ENCODE peak calls at places on chromosomes 1 and 21, in eight cellular contexts. L, Y, M, W, V, Z, E and X are unnamed samples.

GRCh38 chr1:58986996-58987767 is 203.3 kb upstream of the JUN start:
- DNase-seq in L (no peak), Y (no peak), M (no peak), W (no peak), V (no peak), Z (no peak), E (no peak), X (no peak)

GRCh38 chr1:51378871-51379270 is 48.5 kb upstream of the TTC39A start:
- DNase-seq in L (no peak), Y (no peak), M (no peak), W (no peak), V (no peak), Z (no peak), E (no peak), X (no peak)

GRCh38 chr1:3480369-3480719 is 25.9 kb downstream of the ARHGEF16 start:
- DNase-seq in L (no peak), Y (no peak), M (no peak), W (no peak), V (no peak), Z (no peak), E (no peak), X (no peak)

GRCh38 chr1:151606384-151606783 is 5.5 kb upstream of the SNX27 start:
- DNase-seq in L (no peak), Y (peak; percentile 48), M (no peak), W (no peak), V (no peak), Z (no peak), E (peak; percentile 46), X (no peak)

GRCh38 chr1:240499012-240499411 is 112.9 kb downstream of the GREM2 start:
- DNase-seq in L (no peak), Y (peak; percentile 53), M (no peak), W (no peak), V (no peak), Z (no peak), E (no peak), X (no peak)

GRCh38 chr1:203072911-203073310 is 12.9 kb downstream of the MYOG start:
- DNase-seq in L (no peak), Y (no peak), M (no peak), W (no peak), V (no peak), Z (no peak), E (no peak), X (no peak)

GRCh38 chr1:109573785-109574184 is 25.4 kb downstream of the GNAI3 start:
- DNase-seq in L (no peak), Y (no peak), M (no peak), W (no peak), V (no peak), Z (no peak), E (peak; percentile 40), X (no peak)

GRCh38 chr1:240611619-240612490 is at the start of gene GREM2:
- DNase-seq in L (peak; percentile 79), Y (peak; percentile 31), M (peak; percentile 27), W (no peak), V (no peak), Z (peak; percentile 77), E (peak; percentile 43), X (peak; percentile 58)

GRCh38 chr1:1908506-1908791 is 6.6 kb upstream of the CALML6 start:
- DNase-seq in L (peak; percentile 79), Y (no peak), M (no peak), W (no peak), V (no peak), Z (peak; percentile 51), E (no peak), X (no peak)

GRCh38 chr1:86085741-86086411 is 70.7 kb downstream of the COL24A1 start:
- DNase-seq in L (no peak), Y (no peak), M (no peak), W (no peak), V (no peak), Z (no peak), E (no peak), X (no peak)

GRCh38 chr1:248631354-248632041 is 3.4 kb downstream of the OR2T11 start:
- DNase-seq in L (no peak), Y (peak; percentile 11), M (no peak), W (no peak), V (no peak), Z (no peak), E (no peak), X (no peak)

GRCh38 chr1:114522264-114522575 is 11.2 kb upstream of the TRIM33 start:
- DNase-seq in L (no peak), Y (no peak), M (no peak), W (no peak), V (no peak), Z (no peak), E (no peak), X (no peak)

GRCh38 chr1:118564961-118565360 is 379.9 kb upstream of the SPAG17 start:
- DNase-seq in L (no peak), Y (no peak), M (no peak), W (no peak), V (no peak), Z (no peak), E (no peak), X (no peak)

GRCh38 chr1:29513357-29513756 is 277.0 kb downstream of the PTPRU start:
- DNase-seq in L (peak; percentile 70), Y (peak; percentile 57), M (no peak), W (peak; percentile 9), V (peak; percentile 43), Z (no peak), E (peak; percentile 55), X (peak; percentile 51)

GRCh38 chr1:109201123-109201703 is 12.5 kb upstream of the SARS1 start:
- DNase-seq in L (no peak), Y (peak; percentile 49), M (no peak), W (no peak), V (no peak), Z (no peak), E (peak; percentile 44), X (peak; percentile 34)

GRCh38 chr1:27153927-27154358 is 982 bp downstream of the SLC9A1 start:
- DNase-seq in L (no peak), Y (no peak), M (no peak), W (no peak), V (no peak), Z (no peak), E (no peak), X (no peak)

GRCh38 chr1:9606458-9606857 is 17.7 kb downstream of the TMEM201 start:
- DNase-seq in L (no peak), Y (no peak), M (no peak), W (no peak), V (no peak), Z (no peak), E (no peak), X (no peak)

GRCh38 chr1:87151500-87152421 is 176.9 kb upstream of the LMO4 start:
- DNase-seq in L (peak; percentile 85), Y (no peak), M (peak; percentile 76), W (peak; percentile 75), V (peak; percentile 63), Z (peak; percentile 47), E (peak; percentile 73), X (peak; percentile 49)

GRCh38 chr1:206691604-206692003 is 6.9 kb downstream of the MAPKAPK2 start:
- DNase-seq in L (no peak), Y (no peak), M (no peak), W (no peak), V (no peak), Z (no peak), E (no peak), X (peak; percentile 50)

GRCh38 chr1:106568161-106568560 is 488.3 kb upstream of the PRMT6 start:
- DNase-seq in L (no peak), Y (no peak), M (no peak), W (no peak), V (no peak), Z (no peak), E (peak; percentile 41), X (no peak)

GRCh38 chr1:19793360-19794046 is 6.2 kb downstream of the TMCO4 start:
- DNase-seq in L (no peak), Y (no peak), M (no peak), W (no peak), V (no peak), Z (no peak), E (no peak), X (no peak)

DNA sequence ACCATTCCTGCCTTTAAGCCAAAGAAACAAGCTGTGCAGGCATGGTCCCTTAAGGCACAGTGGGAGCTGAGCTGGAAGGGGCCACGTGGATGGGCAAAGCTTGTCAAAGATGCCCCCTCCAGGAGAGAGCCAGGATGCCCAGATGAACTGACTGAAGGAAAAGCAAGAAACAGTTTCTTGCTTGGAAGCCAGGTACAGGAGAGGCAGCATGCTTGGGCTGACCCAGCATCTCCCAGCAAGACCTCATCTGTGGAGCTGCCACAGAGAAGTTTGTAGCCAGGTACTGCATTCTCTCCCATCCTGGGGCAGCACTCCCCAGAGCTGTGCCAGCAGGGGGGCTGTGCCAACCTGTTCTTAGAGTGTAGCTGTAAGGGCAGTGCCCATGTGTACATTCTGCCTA is 1.3 kb upstream of the SLC50A1 start:
- DNase-seq in L (no peak), Y (no peak), M (no peak), W (no peak), V (no peak), Z (no peak), E (no peak), X (no peak)
- H3K4me3 ChIP-seq in L (peak overlapping the region; percentile 61), Y (peak overlapping the region; percentile 60), M (no peak overlapping the region), W (no peak overlapping the region), V (peak overlapping the region; percentile 85), Z (no peak overlapping the region), E (peak overlapping the region; percentile 66), X (peak overlapping the region; percentile 68)

DNA sequence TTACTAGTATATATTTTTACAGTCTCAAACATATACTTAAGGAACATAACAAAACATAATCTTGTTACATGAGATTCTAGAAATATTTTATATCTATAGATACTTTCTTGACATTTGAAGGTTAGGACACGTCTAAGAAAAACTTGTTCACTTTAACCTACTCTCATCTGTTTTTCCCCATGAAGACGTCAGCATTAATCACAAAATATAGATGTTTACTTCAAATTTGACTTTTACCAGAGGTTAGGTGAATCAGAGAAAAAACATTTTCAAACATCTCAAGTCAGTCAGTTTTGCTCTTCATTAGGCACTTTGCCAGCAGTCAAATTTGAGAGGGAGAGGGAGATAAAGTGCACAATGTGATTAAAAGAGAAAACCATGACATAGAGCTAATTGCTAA is 47.7 kb downstream of the BRINP3 start:
- DNase-seq in L (no peak), Y (no peak), M (no peak), W (no peak), V (no peak), Z (no peak), E (no peak), X (no peak)
- TF ChIP-seq EP300 in L (no peak), Y (no peak), M (no peak), W (no peak), V (no peak), Z (no peak), E (no peak), X (no peak)

DNA sequence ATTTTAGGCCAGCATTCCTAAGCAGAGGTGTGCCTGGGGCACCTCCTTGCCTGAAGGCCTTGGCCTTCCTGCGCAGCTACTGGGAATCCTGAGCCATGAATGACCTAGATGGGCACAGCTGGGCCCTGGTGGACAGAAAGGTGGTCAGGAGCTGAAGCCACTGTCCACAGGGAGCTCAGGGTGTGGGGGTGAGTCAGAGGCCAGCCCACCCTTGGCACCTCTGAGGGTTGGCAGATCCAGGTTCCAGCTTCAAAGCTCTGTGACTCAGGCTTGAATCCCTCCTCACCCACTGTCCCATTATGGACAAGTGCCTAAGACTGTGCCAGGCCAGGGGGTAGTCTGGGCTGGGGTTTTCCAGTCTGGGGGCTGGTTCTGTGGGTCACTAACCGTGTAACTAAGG is 6.4 kb upstream of the EDN2 start:
- DNase-seq in L (no peak), Y (no peak), M (no peak), W (no peak), V (no peak), Z (no peak), E (no peak), X (no peak)
- H3K27ac ChIP-seq in L (no peak overlapping the region), Y (peak overlapping the region; percentile 82), M (no peak overlapping the region), W (no peak overlapping the region), V (no peak overlapping the region), Z (no peak overlapping the region), E (no peak overlapping the region), X (no peak overlapping the region)

GRCh38 chr21:14541840-14542495 is 4.1 kb downstream of the SAMSN1 start:
- DNase-seq in L (no peak), Y (no peak), M (no peak), W (no peak), V (no peak), Z (no peak), E (no peak), X (no peak)
- H3K4me3 ChIP-seq in L (peak overlapping the region; percentile 13), Y (no peak overlapping the region), M (peak overlapping the region; percentile 9), W (peak overlapping the region; percentile 76), V (no peak overlapping the region), Z (no peak overlapping the region), E (no peak overlapping the region), X (peak overlapping the region; percentile 1)